ENCODE peak calls at places on chromosomes 12 and 14, in five cellular contexts. H is hippocampal formation; Y is A172; J is CD4-positive, alpha-beta memory T cell; U is NCI-H2081. S is an unnamed sample.
A peak's percentile ranks its signal among the peaks of the same experiment; 100 is the strongest.

GRCh38 chr14:55094630-55095157 is 34.4 kb upstream of the LGALS3 start:
- DNase-seq in H (no peak), U (no peak), J (no peak), Y (no peak), S (no peak)

GRCh38 chr12:25854991-25855390 is 103.5 kb upstream of the RASSF8 start:
- DNase-seq in H (no peak), Y (no peak), U (no peak), J (no peak), S (no peak)

GRCh38 chr14:92971601-92972180 is 48.7 kb downstream of the CHGA start:
- DNase-seq in J (no peak), U (no peak), H (no peak), Y (no peak), S (no peak)

GRCh38 chr12:123078114-123078465 is 72.8 kb downstream of the PITPNM2 start:
- DNase-seq in H (no peak), Y (no peak), U (no peak), J (no peak), S (no peak)

GRCh38 chr12:101297661-101298060 is 17.8 kb downstream of the UTP20 start:
- DNase-seq in Y (no peak), J (no peak), H (no peak), U (no peak), S (no peak)

GRCh38 chr12:24617471-24617870 is 331.4 kb downstream of the BCAT1 start:
- DNase-seq in J (no peak), Y (peak; percentile 21), U (no peak), H (no peak), S (no peak)

GRCh38 chr14:100588671-100589070 is 1.5 kb upstream of the BEGAIN start:
- DNase-seq in Y (no peak), H (no peak), J (no peak), U (no peak), S (no peak)

GRCh38 chr14:57122129-57122528 is 146.6 kb downstream of the EXOC5 start:
- DNase-seq in Y (no peak), J (no peak), U (peak; percentile 16), H (no peak), S (no peak)

GRCh38 chr12:113473942-113474341 is 2.3 kb upstream of the LHX5 start:
- DNase-seq in U (no peak), H (no peak), J (no peak), Y (no peak), S (no peak)

GRCh38 chr12:132275110-132275531 is 54.3 kb downstream of the GALNT9 start:
- DNase-seq in H (no peak), U (no peak), J (no peak), Y (peak; percentile 90), S (no peak)

GRCh38 chr12:15256760-15257159 is 35.5 kb upstream of the RERG start:
- DNase-seq in J (no peak), Y (no peak), H (no peak), U (peak; percentile 42), S (no peak)

GRCh38 chr12:51871126-51871525 is 16.8 kb upstream of the ANKRD33 start:
- DNase-seq in J (no peak), U (no peak), H (no peak), Y (no peak), S (no peak)

GRCh38 chr14:88492272-88493089 is 62.3 kb downstream of the PTPN21 start:
- DNase-seq in U (peak; percentile 82), H (peak; percentile 56), Y (peak; percentile 50), J (peak; percentile 58), S (peak; percentile 80)

GRCh38 chr12:52672321-52672933 is 7.8 kb downstream of the KRT1 start:
- DNase-seq in J (no peak), U (no peak), Y (peak; percentile 92), H (no peak), S (no peak)

GRCh38 chr14:58942516-58942915 is 246.0 kb upstream of the DAAM1 start:
- DNase-seq in Y (no peak), U (no peak), H (no peak), J (no peak), S (no peak)

GRCh38 chr12:127400231-127400630 is 866.7 kb upstream of the TMEM132C start:
- DNase-seq in U (no peak), Y (no peak), J (no peak), H (no peak), S (no peak)

GRCh38 chr12:44507471-44507870 is 368.6 kb downstream of the NELL2 start:
- DNase-seq in Y (no peak), J (no peak), H (no peak), U (no peak), S (no peak)

GRCh38 chr14:104681689-104682074 is 7.7 kb upstream of the INF2 start:
- DNase-seq in H (peak; percentile 58), J (no peak), U (no peak), Y (peak; percentile 90), S (peak; percentile 80)

GRCh38 chr12:128808651-128809050 is 15.1 kb downstream of the SLC15A4 start:
- DNase-seq in H (no peak), U (no peak), J (no peak), Y (no peak), S (no peak)

GRCh38 chr14:74574092-74574438 is 38.0 kb downstream of the LTBP2 start:
- DNase-seq in Y (peak; percentile 6), J (no peak), H (no peak), U (no peak), S (no peak)

GRCh38 chr12:99029502-99030271 is 384.6 kb downstream of the APAF1 start:
- DNase-seq in J (no peak), U (peak; percentile 11), H (no peak), Y (no peak), S (no peak)

GRCh38 chr12:12172106-12172511 is 94.7 kb downstream of the LRP6 start:
- DNase-seq in U (no peak), Y (no peak), H (no peak), J (no peak), S (no peak)

GRCh38 chr14:60658116-60658515 is 8.8 kb upstream of the SIX1 start:
- DNase-seq in U (no peak), H (no peak), J (no peak), Y (no peak), S (no peak)

GRCh38 chr12:6961695-6962284 is 8.7 kb downstream of the PHB2 start:
- DNase-seq in H (no peak), Y (peak; percentile 49), U (peak; percentile 93), J (no peak), S (peak; percentile 27)

GRCh38 chr12:5395443-5396401 is 36.2 kb upstream of the NTF3 start:
- DNase-seq in J (no peak), U (peak; percentile 90), H (no peak), Y (no peak), S (no peak)

GRCh38 chr14:91354221-91354916 is 63.3 kb downstream of the CCDC88C start:
- DNase-seq in U (no peak), Y (no peak), H (no peak), J (no peak), S (no peak)

GRCh38 chr12:129459886-129460285 is 443.9 kb downstream of the TMEM132D start:
- DNase-seq in Y (no peak), J (no peak), U (no peak), H (no peak), S (no peak)

GRCh38 chr14:54572316-54572715 is 5.4 kb downstream of the SAMD4A start:
- DNase-seq in H (no peak), J (no peak), Y (no peak), U (peak; percentile 11), S (no peak)

GRCh38 chr14:50964683-50965390 is 20.6 kb upstream of the PYGL start:
- DNase-seq in Y (peak; percentile 44), U (peak; percentile 7), J (no peak), H (peak; percentile 15), S (peak; percentile 26)

GRCh38 chr12:131711551-131712205 is 788 bp downstream of the SFSWAP start:
- DNase-seq in Y (no peak), H (no peak), U (no peak), J (no peak), S (no peak)

GRCh38 chr14:72740966-72741835 is 152.7 kb downstream of the DPF3 start:
- DNase-seq in U (no peak), Y (no peak), J (no peak), H (no peak), S (no peak)

GRCh38 chr12:63906876-63907275 is 62.4 kb downstream of the SRGAP1 start:
- DNase-seq in U (no peak), H (no peak), Y (no peak), J (no peak), S (no peak)

S was measured in midbrain.